ENCODE peak calls at places on chromosomes 7 and 10, in seven cellular contexts. Y is NCI-H2029, Z is body of pancreas, B is NCI-H1092 treated with DMSO at 0.1 percent for 48 hours, V is uterus, D is progenitor cell of endocrine pancreas, G is DMS153. T is an unnamed sample.

GRCh38 chr10:103982639-103983038 is 15.7 kb downstream of the SLK start:
- DNase-seq in Y (no peak), Z (no peak), B (no peak), V (no peak), D (no peak), G (no peak), T (no peak)

GRCh38 chr7:154777023-154777422 is 225.9 kb downstream of the PAXIP1 start:
- DNase-seq in Y (no peak), Z (no peak), B (no peak), V (no peak), D (no peak), G (no peak), T (no peak)

GRCh38 chr10:13587367-13587766 is 602 bp downstream of the PRPF18 start:
- DNase-seq in Y (no peak), Z (no peak), B (no peak), V (no peak), D (no peak), G (no peak), T (no peak)

GRCh38 chr10:80271416-80271815 is 18.0 kb downstream of the MAT1A start:
- DNase-seq in Y (no peak), Z (no peak), B (no peak), V (no peak), D (no peak), G (no peak), T (no peak)

GRCh38 chr10:125407000-125407502 is 246.7 kb upstream of the CTBP2 start:
- DNase-seq in Y (peak; percentile 68), Z (peak; percentile 70), B (peak; percentile 0), V (no peak), D (no peak), G (peak; percentile 52), T (no peak)

GRCh38 chr7:45390180-45390579 is 184.0 kb upstream of the ADCY1 start:
- DNase-seq in Y (no peak), Z (no peak), B (no peak), V (no peak), D (no peak), G (no peak), T (no peak)

GRCh38 chr7:50660040-50660829 is 95.0 kb upstream of the DDC start:
- DNase-seq in Y (no peak), Z (no peak), B (no peak), V (no peak), D (no peak), G (no peak), T (no peak)

GRCh38 chr10:68900427-68901105 is 549 bp upstream of the DDX50 start:
- DNase-seq in Y (no peak), Z (no peak), B (no peak), V (no peak), D (no peak), G (peak; percentile 70), T (no peak)

GRCh38 chr10:124946945-124947344 is 5.0 kb downstream of the ZRANB1 start:
- DNase-seq in Y (peak; percentile 53), Z (no peak), B (peak; percentile 56), V (no peak), D (no peak), G (peak; percentile 79), T (no peak)